ENCODE peak calls at places on chromosomes 1 and 21, in seven cellular contexts. One of them, this sample, is unnamed.

GRCh38 chr1:89987170-89987819 is 7.6 kb upstream of the ZNF326 start:
- DNase-seq in cardiac fibroblast: peak; percentile 87
- DNase-seq in RWPE1: peak; percentile 61
- DNase-seq in tibial nerve: no peak
- DNase-seq in left lung: no peak
- DNase-seq in astrocyte of the spinal cord: peak; percentile 80
- DNase-seq in AG10803: peak; percentile 76
- DNase-seq in this sample: peak; percentile 48

GRCh38 chr1:37233606-37234005 is 199.3 kb upstream of the GRIK3 start:
- DNase-seq in cardiac fibroblast: no peak
- DNase-seq in astrocyte of the spinal cord: no peak
- DNase-seq in left lung: no peak
- DNase-seq in tibial nerve: no peak
- DNase-seq in AG10803: no peak
- DNase-seq in RWPE1: peak; percentile 30
- DNase-seq in this sample: no peak

GRCh38 chr1:155420788-155421187 is 100.1 kb downstream of the RUSC1 start:
- DNase-seq in tibial nerve: no peak
- DNase-seq in left lung: no peak
- DNase-seq in cardiac fibroblast: no peak
- DNase-seq in RWPE1: no peak
- DNase-seq in AG10803: no peak
- DNase-seq in astrocyte of the spinal cord: no peak
- DNase-seq in this sample: no peak

GRCh38 chr1:240122639-240123604 is 31.2 kb downstream of the FMN2 start:
- DNase-seq in left lung: peak; percentile 70
- DNase-seq in RWPE1: no peak
- DNase-seq in astrocyte of the spinal cord: peak; percentile 83
- DNase-seq in AG10803: no peak
- DNase-seq in tibial nerve: no peak
- DNase-seq in cardiac fibroblast: no peak
- DNase-seq in this sample: peak; percentile 18

GRCh38 chr1:202186327-202186726 is 7.3 kb upstream of the LGR6 start:
- DNase-seq in RWPE1: no peak
- DNase-seq in astrocyte of the spinal cord: no peak
- DNase-seq in cardiac fibroblast: no peak
- DNase-seq in AG10803: no peak
- DNase-seq in tibial nerve: no peak
- DNase-seq in left lung: no peak
- DNase-seq in this sample: no peak

GRCh38 chr1:68229927-68230812 is 2.2 kb downstream of the WLS start:
- DNase-seq in cardiac fibroblast: peak; percentile 48
- DNase-seq in AG10803: no peak
- DNase-seq in tibial nerve: no peak
- DNase-seq in astrocyte of the spinal cord: peak; percentile 48
- DNase-seq in RWPE1: peak; percentile 12
- DNase-seq in left lung: no peak
- DNase-seq in this sample: peak; percentile 7

GRCh38 chr1:8348777-8349472 is 31.0 kb downstream of the SLC45A1 start:
- DNase-seq in tibial nerve: no peak
- DNase-seq in AG10803: peak; percentile 53
- DNase-seq in astrocyte of the spinal cord: peak; percentile 58
- DNase-seq in left lung: no peak
- DNase-seq in RWPE1: peak; percentile 74
- DNase-seq in cardiac fibroblast: peak; percentile 61
- DNase-seq in this sample: peak; percentile 67

GRCh38 chr1:29698033-29698432 is 461.7 kb downstream of the PTPRU start:
- DNase-seq in left lung: peak; percentile 43
- DNase-seq in cardiac fibroblast: peak; percentile 61
- DNase-seq in AG10803: peak; percentile 63
- DNase-seq in tibial nerve: no peak
- DNase-seq in RWPE1: peak; percentile 70
- DNase-seq in astrocyte of the spinal cord: peak; percentile 62
- DNase-seq in this sample: peak; percentile 67

GRCh38 chr1:211577826-211578639 is 928 bp downstream of the SLC30A1 start:
- DNase-seq in astrocyte of the spinal cord: peak; percentile 60
- DNase-seq in cardiac fibroblast: peak; percentile 66
- DNase-seq in RWPE1: peak; percentile 82
- DNase-seq in AG10803: peak; percentile 56
- DNase-seq in tibial nerve: peak; percentile 50
- DNase-seq in left lung: peak; percentile 82
- DNase-seq in this sample: peak; percentile 94

GRCh38 chr1:197139169-197139568 is 7.3 kb downstream of the ASPM start:
- DNase-seq in cardiac fibroblast: no peak
- DNase-seq in astrocyte of the spinal cord: no peak
- DNase-seq in RWPE1: no peak
- DNase-seq in left lung: no peak
- DNase-seq in tibial nerve: no peak
- DNase-seq in AG10803: no peak
- DNase-seq in this sample: no peak

GRCh38 chr1:205926636-205927035 is 16.6 kb downstream of the SLC26A9 start:
- DNase-seq in astrocyte of the spinal cord: no peak
- DNase-seq in RWPE1: no peak
- DNase-seq in tibial nerve: no peak
- DNase-seq in left lung: no peak
- DNase-seq in AG10803: no peak
- DNase-seq in cardiac fibroblast: no peak
- DNase-seq in this sample: no peak

GRCh38 chr1:30876451-30877204 is 31.9 kb downstream of the SDC3 start:
- DNase-seq in AG10803: no peak
- DNase-seq in left lung: no peak
- DNase-seq in cardiac fibroblast: no peak
- DNase-seq in RWPE1: no peak
- DNase-seq in astrocyte of the spinal cord: no peak
- DNase-seq in tibial nerve: no peak
- DNase-seq in this sample: no peak

GRCh38 chr1:53340660-53341520 is 13.0 kb upstream of the LRP8 start:
- DNase-seq in cardiac fibroblast: no peak
- DNase-seq in tibial nerve: no peak
- DNase-seq in astrocyte of the spinal cord: no peak
- DNase-seq in AG10803: no peak
- DNase-seq in left lung: no peak
- DNase-seq in RWPE1: no peak
- DNase-seq in this sample: no peak

GRCh38 chr1:199312626-199313025 is 673.8 kb downstream of the PTPRC start:
- DNase-seq in astrocyte of the spinal cord: no peak
- DNase-seq in cardiac fibroblast: no peak
- DNase-seq in AG10803: no peak
- DNase-seq in left lung: no peak
- DNase-seq in RWPE1: no peak
- DNase-seq in tibial nerve: no peak
- DNase-seq in this sample: no peak

GRCh38 chr21:27246741-27247140 is 279.9 kb upstream of the ADAMTS5 start:
- DNase-seq in AG10803: peak; percentile 32
- DNase-seq in cardiac fibroblast: peak; percentile 88
- DNase-seq in tibial nerve: no peak
- DNase-seq in left lung: no peak
- DNase-seq in RWPE1: no peak
- DNase-seq in astrocyte of the spinal cord: peak; percentile 55
- DNase-seq in this sample: no peak

GRCh38 chr1:166908942-166909341 is 32.9 kb upstream of the TADA1 start:
- DNase-seq in AG10803: no peak
- DNase-seq in RWPE1: no peak
- DNase-seq in tibial nerve: no peak
- DNase-seq in astrocyte of the spinal cord: peak; percentile 19
- DNase-seq in left lung: no peak
- DNase-seq in cardiac fibroblast: peak; percentile 32
- DNase-seq in this sample: no peak

GRCh38 chr1:214452152-214452806 is 99.1 kb downstream of the PTPN14 start:
- DNase-seq in astrocyte of the spinal cord: no peak
- DNase-seq in AG10803: no peak
- DNase-seq in cardiac fibroblast: no peak
- DNase-seq in left lung: no peak
- DNase-seq in tibial nerve: no peak
- DNase-seq in RWPE1: no peak
- DNase-seq in this sample: no peak

GRCh38 chr1:147851149-147851548 is 51.4 kb upstream of the GJA8 start:
- DNase-seq in cardiac fibroblast: peak; percentile 39
- DNase-seq in tibial nerve: no peak
- DNase-seq in AG10803: no peak
- DNase-seq in astrocyte of the spinal cord: peak; percentile 6
- DNase-seq in RWPE1: peak; percentile 53
- DNase-seq in left lung: no peak
- DNase-seq in this sample: peak; percentile 28

GRCh38 chr1:175480343-175480827 is 263.0 kb downstream of the TNR start:
- DNase-seq in cardiac fibroblast: no peak
- DNase-seq in RWPE1: no peak
- DNase-seq in astrocyte of the spinal cord: no peak
- DNase-seq in left lung: no peak
- DNase-seq in AG10803: no peak
- DNase-seq in tibial nerve: no peak
- DNase-seq in this sample: no peak

GRCh38 chr1:45306319-45306718 is 20.4 kb upstream of the HPDL start:
- DNase-seq in tibial nerve: no peak
- DNase-seq in left lung: no peak
- DNase-seq in cardiac fibroblast: peak; percentile 63
- DNase-seq in astrocyte of the spinal cord: no peak
- DNase-seq in AG10803: peak; percentile 17
- DNase-seq in RWPE1: no peak
- DNase-seq in this sample: no peak

GRCh38 chr1:45302505-45303331 is 24.0 kb upstream of the HPDL start:
- DNase-seq in astrocyte of the spinal cord: no peak
- DNase-seq in AG10803: no peak
- DNase-seq in cardiac fibroblast: no peak
- DNase-seq in RWPE1: no peak
- DNase-seq in tibial nerve: no peak
- DNase-seq in left lung: no peak
- DNase-seq in this sample: no peak

GRCh38 chr1:45304311-45305081 is 22.2 kb upstream of the HPDL start:
- DNase-seq in cardiac fibroblast: peak; percentile 23
- DNase-seq in AG10803: no peak
- DNase-seq in tibial nerve: no peak
- DNase-seq in left lung: no peak
- DNase-seq in RWPE1: no peak
- DNase-seq in astrocyte of the spinal cord: no peak
- DNase-seq in this sample: peak; percentile 12

GRCh38 chr1:45305231-45305630 is 21.5 kb upstream of the HPDL start:
- DNase-seq in left lung: no peak
- DNase-seq in astrocyte of the spinal cord: no peak
- DNase-seq in AG10803: no peak
- DNase-seq in cardiac fibroblast: no peak
- DNase-seq in tibial nerve: no peak
- DNase-seq in RWPE1: no peak
- DNase-seq in this sample: no peak

DNA sequence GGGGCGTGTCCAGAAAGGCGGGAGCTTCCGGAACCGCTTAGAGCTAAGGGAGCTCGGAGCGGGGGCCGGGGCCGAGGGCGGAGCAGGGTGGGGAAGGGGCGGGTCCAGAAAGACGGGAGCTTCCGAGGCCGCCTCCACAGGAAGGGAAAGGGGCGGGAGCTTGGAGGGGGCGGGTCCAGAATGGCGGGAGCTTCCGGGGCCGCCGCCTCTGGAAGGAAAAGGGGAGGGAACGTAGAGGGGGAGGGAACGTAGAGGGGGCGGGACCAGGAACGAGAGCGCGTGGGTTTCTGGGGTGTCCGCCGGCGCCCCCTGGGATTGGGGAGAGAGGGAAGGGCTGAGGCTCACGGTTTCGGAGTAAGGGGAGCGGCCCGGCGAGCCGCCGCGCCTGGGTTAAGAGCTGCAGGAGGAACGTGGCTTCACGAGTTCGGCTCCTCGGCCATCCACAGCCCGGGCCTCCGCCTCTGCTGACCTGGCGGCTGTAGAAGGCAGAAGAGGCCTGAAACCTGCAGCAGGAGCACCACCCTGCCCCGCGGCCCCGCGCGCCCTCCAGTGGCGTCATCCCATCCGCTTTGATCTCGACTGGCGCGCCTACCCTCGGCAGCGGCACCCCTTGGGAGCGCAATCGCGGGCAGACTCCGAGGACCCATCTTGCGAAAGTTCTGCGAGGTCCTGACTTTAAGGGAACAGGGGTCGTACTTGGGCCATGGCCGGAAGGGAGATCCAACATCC is 22.9 kb upstream of the HPDL start:
- DNase-seq in tibial nerve: peak; percentile 96
- DNase-seq in cardiac fibroblast: peak; percentile 99
- DNase-seq in AG10803: peak; percentile 97
- DNase-seq in left lung: peak; percentile 99
- DNase-seq in astrocyte of the spinal cord: peak; percentile 99
- DNase-seq in RWPE1: peak; percentile 98
- DNase-seq in this sample: peak; percentile 94
- TF ChIP-seq CTCF in tibial nerve: peak; percentile 69
- TF ChIP-seq CTCF in cardiac fibroblast: peak; percentile 67
- TF ChIP-seq CTCF in AG10803: peak; percentile 58
- TF ChIP-seq CTCF in left lung: peak; percentile 55
- TF ChIP-seq CTCF in astrocyte of the spinal cord: peak; percentile 65
- TF ChIP-seq CTCF in RWPE1: peak; percentile 78
- TF ChIP-seq CTCF in this sample: peak; percentile 70

DNA sequence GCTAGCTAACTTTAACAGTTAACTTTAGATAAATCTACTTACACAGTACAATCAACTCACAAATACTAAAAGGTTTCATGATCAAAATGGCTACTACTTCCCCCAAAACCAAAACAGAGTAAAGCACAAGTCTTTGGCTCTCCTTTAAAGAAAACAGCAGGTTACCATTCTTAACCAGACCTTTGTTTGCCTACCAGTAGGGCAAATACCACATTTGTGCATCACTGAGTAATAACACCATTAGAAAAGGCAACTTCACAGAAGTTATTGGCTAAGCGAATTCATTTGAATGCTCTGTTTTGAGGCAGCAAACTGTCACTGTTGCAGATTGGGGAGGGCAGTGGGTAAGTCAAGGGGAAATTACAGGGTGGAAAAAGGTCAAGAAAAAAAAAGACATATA is 17.3 kb upstream of the SERPINC1 start:
- DNase-seq in left lung: no peak
- DNase-seq in astrocyte of the spinal cord: peak; percentile 69
- DNase-seq in cardiac fibroblast: no peak
- DNase-seq in RWPE1: no peak
- DNase-seq in tibial nerve: no peak
- DNase-seq in AG10803: no peak
- DNase-seq in this sample: no peak
- TF ChIP-seq CTCF in left lung: no peak
- TF ChIP-seq CTCF in astrocyte of the spinal cord: no peak
- TF ChIP-seq CTCF in cardiac fibroblast: no peak
- TF ChIP-seq CTCF in RWPE1: no peak
- TF ChIP-seq CTCF in tibial nerve: no peak
- TF ChIP-seq CTCF in AG10803: no peak
- TF ChIP-seq CTCF in this sample: no peak

GRCh38 chr1:1796466-1796865 is 18.2 kb upstream of the NADK start:
- DNase-seq in cardiac fibroblast: no peak
- DNase-seq in RWPE1: no peak
- DNase-seq in astrocyte of the spinal cord: no peak
- DNase-seq in left lung: no peak
- DNase-seq in tibial nerve: no peak
- DNase-seq in AG10803: no peak
- DNase-seq in this sample: no peak
- TF ChIP-seq CTCF in cardiac fibroblast: peak; percentile 34
- TF ChIP-seq CTCF in RWPE1: peak; percentile 16
- TF ChIP-seq CTCF in astrocyte of the spinal cord: peak; percentile 39
- TF ChIP-seq CTCF in left lung: no peak
- TF ChIP-seq CTCF in tibial nerve: no peak
- TF ChIP-seq CTCF in AG10803: peak; percentile 20
- TF ChIP-seq CTCF in this sample: no peak

GRCh38 chr21:43979654-43980053 is 32.5 kb upstream of the TRAPPC10 start:
- DNase-seq in astrocyte of the spinal cord: no peak
- DNase-seq in left lung: no peak
- DNase-seq in tibial nerve: no peak
- DNase-seq in AG10803: no peak
- DNase-seq in cardiac fibroblast: no peak
- DNase-seq in RWPE1: no peak
- DNase-seq in this sample: no peak
- TF ChIP-seq CTCF in astrocyte of the spinal cord: no peak
- TF ChIP-seq CTCF in left lung: no peak
- TF ChIP-seq CTCF in tibial nerve: no peak
- TF ChIP-seq CTCF in AG10803: no peak
- TF ChIP-seq CTCF in cardiac fibroblast: peak; percentile 8
- TF ChIP-seq CTCF in RWPE1: no peak
- TF ChIP-seq CTCF in this sample: no peak